ENCODE peak calls at places on chromosomes 6 and 20, in five cellular contexts. V, Q, D, S and Z are unnamed samples.

GRCh38 chr20:62772994-62773858 is 23.0 kb upstream of the MRGBP start:
- DNase-seq in Q (no peak), S (no peak), D (no peak), V (no peak), Z (no peak)

GRCh38 chr6:49666930-49667369 is 30.3 kb upstream of the RHAG start:
- DNase-seq in D (no peak), S (no peak), Q (no peak), V (no peak), Z (no peak)

GRCh38 chr6:158226655-158227512 is 58.7 kb downstream of the GTF2H5 start:
- DNase-seq in Q (no peak), D (no peak), S (no peak), V (no peak), Z (no peak)

GRCh38 chr20:33971147-33971775 is 22.4 kb upstream of the RALY start:
- DNase-seq in D (no peak), V (no peak), Q (no peak), S (no peak), Z (no peak)

GRCh38 chr6:158041370-158041769 is 59.7 kb downstream of the SYNJ2 start:
- DNase-seq in V (no peak), Q (no peak), S (no peak), D (no peak), Z (no peak)

GRCh38 chr6:168370310-168370991 is 50.9 kb upstream of the DACT2 start:
- DNase-seq in V (peak; percentile 85), D (no peak), Q (peak; percentile 72), S (no peak), Z (peak; percentile 89)

GRCh38 chr6:15444881-15445280 is 199.0 kb downstream of the JARID2 start:
- DNase-seq in V (no peak), D (no peak), S (no peak), Q (no peak), Z (no peak)

GRCh38 chr20:25372584-25373336 is 17.9 kb downstream of the ABHD12 start:
- DNase-seq in Q (no peak), D (no peak), S (no peak), V (no peak), Z (no peak)

GRCh38 chr6:169812257-169812644 is 60.8 kb downstream of the ERMARD start:
- DNase-seq in V (no peak), D (no peak), S (no peak), Q (no peak), Z (no peak)

GRCh38 chr6:119077643-119078448 is 618 bp downstream of the FAM184A start:
- DNase-seq in V (peak; percentile 78), D (no peak), S (peak; percentile 34), Q (no peak), Z (peak; percentile 40)

GRCh38 chr20:64113796-64114355 is 6.5 kb upstream of the NPBWR2 start:
- DNase-seq in D (no peak), V (no peak), Q (no peak), S (no peak), Z (no peak)

GRCh38 chr20:50744143-50744792 is 12.9 kb downstream of the PARD6B start:
- DNase-seq in V (peak; percentile 56), S (no peak), D (peak; percentile 27), Q (peak; percentile 84), Z (peak; percentile 38)
- TF ChIP-seq CTCF in V (no peak), S (no peak), D (peak; percentile 32), Q (peak; percentile 57), Z (no peak)

DNA sequence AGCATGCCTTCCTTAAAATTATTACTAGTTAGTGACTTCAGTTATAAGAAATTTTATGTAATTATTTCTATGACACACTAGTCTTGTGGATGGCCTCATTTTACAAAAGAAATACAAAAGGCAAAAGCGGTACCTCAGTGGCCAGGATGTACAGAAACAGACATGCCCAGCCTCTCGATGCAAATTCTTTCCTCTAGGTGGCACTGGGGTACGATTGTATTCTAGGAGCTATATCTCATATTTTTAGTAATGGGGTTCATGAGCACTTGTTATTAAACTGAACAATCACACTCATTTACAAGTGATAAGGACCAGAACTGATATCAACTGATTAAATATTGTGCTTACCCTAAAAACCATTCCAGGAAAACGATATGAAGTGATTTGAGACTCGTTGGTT is 59.8 kb downstream of the SOD2 start:
- DNase-seq in V (no peak), D (no peak), S (no peak), Q (peak; percentile 30), Z (peak; percentile 7)
- TF ChIP-seq CTCF in V (peak; percentile 76), D (peak; percentile 13), S (peak; percentile 35), Q (peak; percentile 47), Z (no peak)

GRCh38 chr6:78611886-78612480 is 255.4 kb upstream of the IRAK1BP1 start:
- DNase-seq in S (no peak), D (no peak), Q (peak; percentile 18), V (no peak), Z (no peak)
- TF ChIP-seq CTCF in S (peak; percentile 47), D (peak; percentile 33), Q (peak; percentile 33), V (peak; percentile 76), Z (peak; percentile 62)

GRCh38 chr6:107320126-107320525 is 139.2 kb downstream of the PDSS2 start:
- DNase-seq in S (no peak), Q (no peak), V (no peak), D (no peak), Z (no peak)
- TF ChIP-seq CTCF in S (no peak), Q (no peak), V (no peak), D (no peak), Z (no peak)

GRCh38 chr6:44006123-44006871 is 121.0 kb downstream of the MRPL14 start:
- DNase-seq in Q (no peak), D (no peak), V (no peak), S (no peak), Z (no peak)

GRCh38 chr6:44005507-44005903 is 121.7 kb downstream of the MRPL14 start:
- DNase-seq in V (no peak), D (no peak), Q (no peak), S (no peak), Z (no peak)

GRCh38 chr6:44003345-44004061 is 123.7 kb downstream of the MRPL14 start:
- DNase-seq in D (no peak), V (peak; percentile 59), S (peak; percentile 75), Q (no peak), Z (no peak)

GRCh38 chr6:44004136-44004535 is 123.1 kb downstream of the MRPL14 start:
- DNase-seq in D (no peak), S (no peak), V (no peak), Q (no peak), Z (no peak)

GRCh38 chr6:44004625-44005506 is 122.4 kb downstream of the MRPL14 start:
- DNase-seq in V (no peak), S (no peak), D (no peak), Q (no peak), Z (no peak)
- TF ChIP-seq CTCF in V (peak; percentile 17), S (peak; percentile 47), D (no peak), Q (peak; percentile 33), Z (no peak)

GRCh38 chr20:40251284-40251932 is 437.6 kb downstream of the MAFB start:
- DNase-seq in S (peak; percentile 41), V (peak; percentile 77), D (no peak), Q (peak; percentile 4), Z (peak; percentile 16)

GRCh38 chr20:40257763-40258162 is 431.3 kb downstream of the MAFB start:
- DNase-seq in D (no peak), Q (no peak), S (no peak), V (no peak), Z (no peak)

GRCh38 chr20:40254023-40254772 is 434.8 kb downstream of the MAFB start:
- DNase-seq in Q (no peak), V (no peak), D (no peak), S (no peak), Z (no peak)

GRCh38 chr20:40258931-40259330 is 430.1 kb downstream of the MAFB start:
- DNase-seq in S (no peak), V (no peak), Q (no peak), D (no peak), Z (no peak)

DNA sequence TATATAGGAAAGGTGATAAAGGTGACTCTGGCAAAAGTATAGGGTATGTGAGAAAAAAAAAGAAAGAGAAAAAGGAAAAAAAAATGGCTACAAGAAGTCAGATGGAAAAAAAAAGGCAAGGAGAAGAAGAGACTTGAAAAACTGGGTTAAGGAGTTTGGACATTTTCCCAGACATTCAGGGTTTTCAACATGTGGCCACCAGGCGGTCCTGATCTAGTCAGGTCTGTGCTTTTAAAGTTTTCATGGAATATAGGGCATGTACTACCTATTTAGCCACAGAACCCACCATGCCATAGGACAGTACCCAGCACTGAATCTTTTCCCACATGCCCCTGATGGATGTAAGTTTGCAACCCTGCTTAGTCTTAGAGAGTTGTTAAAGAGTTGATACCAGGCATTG is 433.7 kb downstream of the MAFB start:
- DNase-seq in D (no peak), V (no peak), S (no peak), Q (no peak), Z (no peak)
- TF ChIP-seq CTCF in D (no peak), V (peak; percentile 46), S (no peak), Q (no peak), Z (no peak)

DNA sequence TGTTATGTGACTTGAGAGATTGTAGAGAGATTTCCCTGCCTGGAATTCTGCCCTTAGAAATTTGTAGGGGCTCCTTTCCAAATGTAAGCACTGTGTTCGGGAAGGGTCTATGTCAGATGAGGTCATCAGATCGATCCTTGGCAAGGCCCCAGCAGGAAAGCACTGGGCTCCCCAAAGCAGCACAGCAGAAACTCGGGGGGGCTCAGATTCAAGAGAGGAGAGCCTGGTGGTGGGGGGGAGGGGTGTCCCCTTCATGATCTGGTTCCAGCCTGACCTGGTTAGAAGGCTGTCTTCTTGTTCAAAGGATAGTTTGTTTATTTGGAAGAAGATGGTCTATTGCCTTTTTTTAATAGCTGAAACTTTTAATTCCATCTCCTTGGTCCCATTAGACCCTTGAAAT is 220.3 kb downstream of the UST start:
- DNase-seq in S (no peak), V (no peak), D (no peak), Q (no peak), Z (no peak)
- TF ChIP-seq CTCF in S (no peak), V (no peak), D (no peak), Q (no peak), Z (no peak)